ENCODE peak calls at places on chromosomes 11 and 22, in six cellular contexts. L is body of pancreas, G is Panc1, M is pancreas, S is neuronal stem cell, V is heart left ventricle. J is an unnamed sample. For H3K27me3, H3K36me3 and H3K4me1, the result is how much of the 10 kb centered on the place peaks cover.

GRCh38 chr11:75200531-75200930 is 40.0 kb upstream of the TPBGL start:
- DNase-seq in L (no peak), G (no peak), M (no peak), S (no peak), V (no peak), J (no peak)

GRCh38 chr11:92929168-92930053 is 40.0 kb upstream of the MTNR1B start:
- DNase-seq in L (no peak), G (no peak), M (no peak), S (no peak), V (no peak), J (no peak)

GRCh38 chr11:34585870-34586654 is 34.8 kb upstream of the EHF start:
- DNase-seq in L (no peak), G (peak), M (no peak), S (peak), V (no peak), J (peak)

GRCh38 chr22:20517422-20517821 is 10.0 kb downstream of the MED15 start:
- DNase-seq in L (no peak), G (no peak), M (no peak), S (no peak), V (no peak), J (no peak)

GRCh38 chr11:112523477-112523876 is 262.8 kb upstream of the PLET1 start:
- DNase-seq in L (peak), G (no peak), M (no peak), S (peak), V (peak), J (no peak)

GRCh38 chr11:74025467-74026166 is 16.7 kb upstream of the UCP3 start:
- DNase-seq in L (no peak), G (no peak), M (no peak), S (no peak), V (no peak), J (no peak)

GRCh38 chr11:10654211-10655150 is 39.1 kb downstream of the IRAG1 start:
- DNase-seq in L (peak), G (no peak), M (no peak), S (peak), V (no peak), J (no peak)

GRCh38 chr11:4006946-4007680 is 87.5 kb upstream of the RRM1 start:
- DNase-seq in L (no peak), G (no peak), M (no peak), S (no peak), V (no peak), J (no peak)

GRCh38 chr22:30432096-30432495 is 6.5 kb downstream of the MTFP1 start:
- DNase-seq in L (no peak), G (no peak), M (no peak), S (no peak), V (no peak), J (no peak)

GRCh38 chr11:107472966-107473365 is 15.3 kb upstream of the CWF19L2 start:
- DNase-seq in L (no peak), G (no peak), M (no peak), S (no peak), V (no peak), J (no peak)

GRCh38 chr11:65611758-65612603 is 2.0 kb downstream of the MAP3K11 start:
- DNase-seq in L (no peak), G (no peak), M (no peak), S (no peak), V (no peak), J (no peak)

GRCh38 chr22:49962751-49963646 is 2.4 kb downstream of the PIM3 start:
- DNase-seq in L (peak), G (no peak), M (peak), S (no peak), V (peak), J (no peak)

GRCh38 chr11:554824-555499 is 5.6 kb downstream of the LMNTD2 start:
- DNase-seq in L (peak), G (no peak), M (peak), S (peak), V (peak), J (peak)

GRCh38 chr22:45917146-45917545 is 59.8 kb downstream of the WNT7B start:
- DNase-seq in L (peak), G (no peak), M (peak), S (no peak), V (no peak), J (no peak)

GRCh38 chr22:44337658-44338004 is 24.9 kb upstream of the SHISAL1 start:
- DNase-seq in L (no peak), G (no peak), M (no peak), S (no peak), V (peak), J (no peak)

GRCh38 chr11:109864834-109865557 is 228.2 kb upstream of the ZC3H12C start:
- DNase-seq in L (no peak), G (no peak), M (no peak), S (no peak), V (no peak), J (no peak)

GRCh38 chr11:31397239-31397834 is 27.7 kb downstream of the DNAJC24 start:
- DNase-seq in L (no peak), G (no peak), M (no peak), S (no peak), V (no peak), J (peak)

GRCh38 chr11:70948416-70948815 is 304.0 kb downstream of the SHANK2 start:
- DNase-seq in L (no peak), G (no peak), M (no peak), S (no peak), V (no peak), J (no peak)

GRCh38 chr11:67265633-67266423 is 445 bp upstream of the GRK2 start:
- DNase-seq in L (peak), G (no peak), M (peak), S (peak), V (peak), J (peak)

GRCh38 chr11:63667993-63668392 is 3.2 kb downstream of the ATL3 start:
- DNase-seq in L (no peak), G (peak), M (no peak), S (no peak), V (no peak), J (no peak)

GRCh38 chr22:39530692-39531331 is 1.7 kb downstream of the RPS19BP1 start:
- DNase-seq in L (peak), G (no peak), M (no peak), S (no peak), V (no peak), J (peak)

GRCh38 chr11:107691003-107691402 is 20.9 kb downstream of the SLN start:
- DNase-seq in L (no peak), G (no peak), M (no peak), S (no peak), V (no peak), J (no peak)

GRCh38 chr22:45805413-45805812 is 133.8 kb downstream of the ATXN10 start:
- DNase-seq in L (no peak), G (no peak), M (no peak), S (no peak), V (no peak), J (no peak)

GRCh38 chr11:134949716-134950115 is 537.7 kb upstream of the B3GAT1 start:
- DNase-seq in L (no peak), G (no peak), M (no peak), S (no peak), V (no peak), J (no peak)

GRCh38 chr22:49057910-49058309 is 769.8 kb downstream of the BRD1 start:
- DNase-seq in L (no peak), G (no peak), M (peak), S (no peak), V (no peak), J (no peak)

GRCh38 chr11:2275334-2276279 is 5.2 kb upstream of the ASCL2 start:
- DNase-seq in L (no peak), G (no peak), M (no peak), S (no peak), V (no peak), J (no peak)

GRCh38 chr11:2277933-2278523 is 7.6 kb upstream of the ASCL2 start:
- DNase-seq in L (no peak), G (no peak), M (no peak), S (no peak), V (no peak), J (peak)

GRCh38 chr11:2273771-2274170 is 3.4 kb upstream of the ASCL2 start:
- DNase-seq in L (peak), G (no peak), M (no peak), S (no peak), V (no peak), J (no peak)

GRCh38 chr11:2276999-2277328 is 6.6 kb upstream of the ASCL2 start:
- DNase-seq in L (no peak), G (no peak), M (no peak), S (no peak), V (no peak), J (no peak)

GRCh38 chr11:2276280-2276998 is 6.1 kb upstream of the ASCL2 start:
- DNase-seq in L (no peak), G (no peak), M (no peak), S (no peak), V (no peak), J (no peak)
- H3K27me3 ChIP-seq in L (under half), G (under half), M (under half), S (under half), V (under half), J (under half)

GRCh38 chr11:72704783-72705287 is 30.6 kb upstream of the PDE2A start:
- DNase-seq in L (no peak), G (no peak), M (no peak), S (no peak), V (no peak), J (no peak)

GRCh38 chr11:72704028-72704782 is 30.0 kb upstream of the PDE2A start:
- DNase-seq in L (no peak), G (no peak), M (no peak), S (no peak), V (no peak), J (peak)

GRCh38 chr11:72707032-72707431 is 32.8 kb upstream of the PDE2A start:
- DNase-seq in L (no peak), G (no peak), M (no peak), S (no peak), V (no peak), J (no peak)

GRCh38 chr11:72706579-72706978 is 32.4 kb upstream of the PDE2A start:
- DNase-seq in L (no peak), G (no peak), M (no peak), S (no peak), V (no peak), J (no peak)

DNA sequence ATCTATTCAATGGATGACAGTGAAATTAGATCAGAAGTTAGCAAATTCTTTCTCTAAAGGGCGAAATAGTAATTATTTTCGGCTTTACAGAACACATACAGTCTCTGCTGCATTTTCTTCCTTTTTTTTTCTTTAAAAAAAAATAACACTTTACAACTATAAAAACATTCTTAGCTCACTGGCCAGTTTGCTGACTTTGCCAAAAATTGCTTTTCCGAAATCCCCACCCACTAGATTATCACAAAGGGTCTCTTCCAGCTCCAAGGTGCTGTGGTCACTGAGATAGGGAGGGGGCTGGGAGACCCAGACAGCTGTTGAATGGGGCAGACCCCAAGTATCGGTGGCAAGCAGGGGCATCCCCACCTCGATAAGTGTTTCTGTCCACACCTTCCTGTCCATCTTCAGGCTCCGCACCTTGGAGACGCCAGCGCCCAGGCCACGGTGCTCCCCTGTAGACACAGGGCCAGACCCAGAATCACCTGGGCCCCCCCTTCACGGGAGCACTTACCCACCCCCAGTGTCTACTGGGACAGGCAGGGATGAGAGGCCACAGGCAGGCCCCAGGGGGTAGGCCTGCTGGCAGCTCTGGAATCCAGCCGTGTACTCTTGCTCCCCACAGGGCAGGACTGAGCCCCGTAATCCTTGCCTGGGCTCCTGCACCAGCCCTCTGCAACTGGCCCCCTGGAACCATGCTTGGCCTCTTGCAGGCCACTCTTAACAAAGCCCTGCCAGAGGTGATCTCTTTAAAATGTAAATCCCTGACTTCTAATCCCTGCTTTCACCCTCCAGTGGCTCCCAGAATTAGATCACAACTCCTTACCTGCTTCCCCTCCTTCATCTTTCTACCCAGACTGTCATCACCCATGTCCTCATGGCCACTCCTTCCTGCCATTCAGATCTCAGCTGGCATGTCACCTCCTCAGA is 31.5 kb upstream of the PDE2A start:
- DNase-seq in L (no peak), G (no peak), M (no peak), S (no peak), V (no peak), J (no peak)
- H3K36me3 ChIP-seq in L (under half), G (under half), M (under half), S (under half), V (half or more), J (under half)

GRCh38 chr11:126162286-126163030 is 49.0 kb downstream of the RPUSD4 start:
- DNase-seq in L (no peak), G (no peak), M (peak), S (no peak), V (no peak), J (no peak)

GRCh38 chr11:126160345-126161145 is 50.9 kb downstream of the RPUSD4 start:
- DNase-seq in L (no peak), G (no peak), M (no peak), S (no peak), V (no peak), J (no peak)

GRCh38 chr11:126163074-126163700 is 48.3 kb downstream of the RPUSD4 start:
- DNase-seq in L (no peak), G (no peak), M (peak), S (peak), V (no peak), J (no peak)

GRCh38 chr11:126159719-126160344 is 51.6 kb downstream of the RPUSD4 start:
- DNase-seq in L (no peak), G (no peak), M (no peak), S (no peak), V (no peak), J (no peak)

GRCh38 chr11:126161146-126161458 is 50.3 kb downstream of the RPUSD4 start:
- DNase-seq in L (no peak), G (no peak), M (no peak), S (no peak), V (no peak), J (no peak)
- H3K4me1 ChIP-seq in L (under half), G (under half), M (under half), S (under half), V (under half), J (under half)

GRCh38 chr11:12007769-12008737 is at the start of gene DKK3:
- DNase-seq in L (no peak), G (no peak), M (no peak), S (peak), V (peak), J (peak)

GRCh38 chr11:12006552-12007229 is 1.7 kb downstream of the DKK3 start:
- DNase-seq in L (no peak), G (no peak), M (no peak), S (no peak), V (no peak), J (no peak)

GRCh38 chr11:12008790-12009616 is 577 bp upstream of the DKK3 start:
- DNase-seq in L (no peak), G (no peak), M (no peak), S (peak), V (peak), J (peak)

GRCh38 chr11:12007230-12007593 is 1.2 kb downstream of the DKK3 start:
- DNase-seq in L (no peak), G (no peak), M (no peak), S (no peak), V (no peak), J (no peak)

GRCh38 chr11:12009617-12010321 is 1.3 kb upstream of the DKK3 start:
- DNase-seq in L (no peak), G (no peak), M (no peak), S (no peak), V (no peak), J (no peak)
- H3K27me3 ChIP-seq in L (under half), G (under half), M (under half), S (under half), V (under half), J (under half)

DNA sequence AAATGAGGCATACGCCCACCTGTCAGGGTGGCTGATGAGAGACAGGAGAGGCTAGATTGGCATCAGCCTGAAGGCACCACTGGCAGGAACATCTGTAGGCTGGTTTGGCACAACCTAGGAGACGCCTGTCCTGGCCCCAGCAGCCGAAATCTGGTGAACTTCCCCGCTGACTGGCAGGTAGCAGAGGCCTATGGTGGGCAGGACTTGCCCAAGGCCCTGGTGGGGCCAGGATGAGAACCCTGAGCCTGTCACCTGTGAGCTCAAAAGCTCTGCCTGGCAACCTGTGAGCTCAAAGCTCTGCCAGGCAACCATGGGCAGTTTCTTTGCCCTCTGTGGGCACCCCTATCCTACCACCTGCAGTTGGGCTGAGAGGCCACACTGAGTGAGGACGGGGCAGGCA is 2.5 kb downstream of the DERL3 start:
- DNase-seq in L (no peak), G (no peak), M (peak), S (no peak), V (peak), J (no peak)
- H3K36me3 ChIP-seq in L (under half), G (under half), M (under half), S (under half), V (under half), J (under half)

GRCh38 chr22:21624880-21625791 is 4.7 kb downstream of the YDJC start:
- DNase-seq in L (no peak), G (no peak), M (no peak), S (no peak), V (no peak), J (no peak)
- H3K4me1 ChIP-seq in L (under half), G (half or more), M (under half), S (under half), V (under half), J (under half)